ENCODE peak calls at places on chromosome 19, in four cellular contexts. C, N, L and W are unnamed samples.
A peak's percentile ranks its signal among the peaks of the same experiment; 100 is the strongest.

GRCh38 chr19:58058428-58058827 is 654 bp upstream of the ZNF135 start:
- DNase-seq in C (no peak), N (no peak), L (no peak), W (no peak)

GRCh38 chr19:51018745-51019543 is 565 bp downstream of the KLK10 start:
- DNase-seq in C (peak; percentile 44), N (no peak), L (no peak), W (no peak)

GRCh38 chr19:56896041-56896440 is 55.5 kb upstream of the PEG3 start:
- DNase-seq in N (no peak), C (no peak), L (no peak), W (no peak)

GRCh38 chr19:1942934-1943555 is 2.1 kb downstream of the CSNK1G2 start:
- DNase-seq in L (no peak), C (peak; percentile 5), N (no peak), W (no peak)

GRCh38 chr19:39502640-39503417 is 4.1 kb downstream of the DLL3 start:
- DNase-seq in L (peak; percentile 63), N (no peak), C (peak; percentile 79), W (peak; percentile 53)

GRCh38 chr19:19719798-19720197 is 13.1 kb downstream of the ZNF14 start:
- DNase-seq in L (no peak), C (no peak), N (no peak), W (no peak)

GRCh38 chr19:39032164-39032918 is at the start of gene FBXO27:
- DNase-seq in C (no peak), N (peak; percentile 64), L (no peak), W (peak; percentile 15)

GRCh38 chr19:3362217-3362907 is 4.0 kb upstream of the NFIC start:
- DNase-seq in C (no peak), L (no peak), N (no peak), W (no peak)

GRCh38 chr19:53824134-53824611 is at the start of gene NLRP12:
- DNase-seq in L (no peak), N (no peak), C (no peak), W (no peak)

GRCh38 chr19:40025938-40026596 is 29.2 kb downstream of the ZNF546 start:
- DNase-seq in C (no peak), L (no peak), N (no peak), W (no peak)

GRCh38 chr19:2702170-2703076 is at the start of gene GNG7:
- DNase-seq in L (peak; percentile 69), N (peak; percentile 94), C (peak; percentile 90), W (peak; percentile 95)

GRCh38 chr19:3151563-3152430 is 16.0 kb downstream of the GNA15 start:
- DNase-seq in C (peak; percentile 33), N (no peak), L (no peak), W (no peak)

GRCh38 chr19:40689339-40690049 is 957 bp downstream of the NUMBL start:
- DNase-seq in N (no peak), L (peak; percentile 15), C (no peak), W (no peak)

GRCh38 chr19:40831502-40832430 is 18.5 kb downstream of the CYP2A6 start:
- DNase-seq in N (no peak), C (peak; percentile 96), L (peak; percentile 98), W (no peak)

DNA sequence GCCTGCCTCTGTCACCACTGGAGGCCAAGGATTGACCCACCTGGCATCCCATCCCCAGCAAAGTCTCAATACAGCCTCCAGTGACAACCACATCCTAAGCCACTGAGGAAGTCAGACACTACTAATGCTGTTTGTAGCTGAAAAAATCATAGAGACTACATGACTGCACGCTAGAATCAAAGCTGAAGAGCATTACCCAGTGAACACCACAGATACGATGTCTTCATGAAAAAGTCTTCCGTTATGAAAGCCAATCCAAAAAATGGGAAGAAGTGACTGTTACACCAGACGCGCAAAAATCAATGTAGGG is 11.1 kb upstream of the NUP62 start:
- DNase-seq in L (no peak), N (no peak), C (no peak), W (no peak)
- TF ChIP-seq CTCF in L (no peak), N (no peak), C (no peak), W (no peak)

DNA sequence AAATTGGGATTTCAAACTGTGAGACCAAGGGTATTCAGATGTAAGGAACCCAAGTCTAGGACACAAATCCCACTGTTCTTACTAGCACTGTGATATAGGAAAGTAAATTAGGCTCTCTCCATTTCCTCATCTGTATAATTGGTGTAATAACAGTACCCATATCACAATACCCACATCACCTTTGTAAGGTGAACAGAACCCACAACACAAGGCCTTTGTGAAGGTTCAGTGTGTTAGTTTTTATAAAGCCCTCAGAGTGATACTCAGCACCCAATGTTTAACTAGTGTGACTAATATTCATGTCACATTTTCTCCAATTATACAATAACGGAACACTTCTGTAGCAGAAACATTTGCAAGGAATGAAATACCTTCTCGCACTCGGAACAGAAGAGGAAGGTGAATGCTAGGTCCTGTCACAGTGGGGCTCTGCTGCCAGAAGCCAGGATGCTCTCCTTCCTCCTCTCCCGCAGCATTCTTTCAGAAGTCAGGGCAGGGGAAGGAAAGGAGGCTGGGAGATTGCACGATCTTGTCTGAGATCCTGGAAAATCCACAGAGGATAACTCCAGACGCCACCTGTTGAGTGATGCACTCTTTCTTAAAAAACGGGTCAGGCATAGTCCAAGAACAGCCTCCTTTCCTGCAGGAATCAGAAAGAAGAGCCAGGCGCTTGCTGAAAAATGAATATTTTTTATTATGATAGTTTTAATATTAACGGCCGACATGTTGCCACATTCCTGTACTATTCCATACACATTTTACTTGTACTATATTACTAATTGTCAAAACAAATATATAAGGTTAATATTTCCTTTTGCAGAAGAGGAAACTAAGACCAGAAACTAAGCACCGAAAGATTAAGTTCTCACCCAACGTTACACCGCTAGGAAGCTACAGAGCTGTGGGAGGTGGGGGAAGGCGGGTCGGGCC is 762 bp downstream of the ZNF45 start:
- DNase-seq in L (peak; percentile 16), C (peak; percentile 14), N (no peak), W (no peak)
- TF ChIP-seq CTCF in L (peak; percentile 21), C (no peak), N (no peak), W (peak; percentile 7)

DNA sequence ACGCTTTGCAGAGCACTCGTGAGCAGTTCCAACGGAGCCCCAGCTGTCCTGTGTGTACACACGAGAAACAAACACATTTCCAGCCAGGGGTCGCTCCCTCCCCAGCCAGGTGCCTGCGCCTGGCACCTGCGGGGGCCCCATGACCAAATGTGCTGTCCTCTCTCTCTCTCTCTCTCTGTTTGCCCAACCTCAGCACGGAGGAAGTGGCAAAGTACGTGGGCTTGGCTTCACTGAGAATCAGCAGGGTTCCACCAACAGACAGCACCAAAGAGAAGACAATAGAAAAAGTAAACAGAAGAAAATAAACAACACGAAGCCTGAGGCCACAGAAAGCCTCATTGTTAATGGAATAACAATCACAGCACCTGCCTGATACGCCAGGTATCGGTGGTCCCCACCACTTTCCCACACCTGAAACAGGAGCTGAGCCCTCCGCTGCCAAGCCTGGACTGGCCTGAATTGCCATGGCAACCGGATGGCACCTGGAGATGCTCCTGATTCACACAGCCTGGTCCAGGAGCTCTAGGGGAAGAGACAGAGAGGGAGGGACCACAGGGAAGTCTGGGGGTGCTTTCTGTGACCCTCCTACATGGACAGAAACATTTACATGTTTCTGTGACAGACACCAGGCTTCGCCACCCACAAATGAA is 103.9 kb upstream of the CACNA1A start:
- DNase-seq in N (no peak), C (no peak), L (no peak), W (no peak)
- TF ChIP-seq CTCF in N (no peak), C (no peak), L (no peak), W (peak; percentile 20)

GRCh38 chr19:42693760-42694350 is 46.4 kb downstream of the PSG3 start:
- DNase-seq in N (no peak), C (peak; percentile 41), L (peak; percentile 53), W (no peak)
- TF ChIP-seq CTCF in N (peak; percentile 48), C (peak; percentile 88), L (peak; percentile 84), W (no peak)

GRCh38 chr19:55231391-55232283 is 3.1 kb upstream of the TMEM86B start:
- DNase-seq in C (no peak), L (no peak), N (no peak), W (no peak)
- TF ChIP-seq CTCF in C (no peak), L (no peak), N (no peak), W (no peak)

GRCh38 chr19:5891572-5891937 is 12.0 kb downstream of the NDUFA11 start:
- DNase-seq in C (no peak), L (no peak), N (no peak), W (no peak)

GRCh38 chr19:5891938-5892771 is 11.4 kb downstream of the NDUFA11 start:
- DNase-seq in C (peak; percentile 57), N (no peak), L (peak; percentile 33), W (peak; percentile 47)

GRCh38 chr19:5893296-5893903 is 10.2 kb downstream of the NDUFA11 start:
- DNase-seq in C (no peak), N (no peak), L (no peak), W (no peak)

GRCh38 chr19:5893907-5894703 is 9.5 kb downstream of the NDUFA11 start:
- DNase-seq in L (no peak), C (no peak), N (no peak), W (no peak)

DNA sequence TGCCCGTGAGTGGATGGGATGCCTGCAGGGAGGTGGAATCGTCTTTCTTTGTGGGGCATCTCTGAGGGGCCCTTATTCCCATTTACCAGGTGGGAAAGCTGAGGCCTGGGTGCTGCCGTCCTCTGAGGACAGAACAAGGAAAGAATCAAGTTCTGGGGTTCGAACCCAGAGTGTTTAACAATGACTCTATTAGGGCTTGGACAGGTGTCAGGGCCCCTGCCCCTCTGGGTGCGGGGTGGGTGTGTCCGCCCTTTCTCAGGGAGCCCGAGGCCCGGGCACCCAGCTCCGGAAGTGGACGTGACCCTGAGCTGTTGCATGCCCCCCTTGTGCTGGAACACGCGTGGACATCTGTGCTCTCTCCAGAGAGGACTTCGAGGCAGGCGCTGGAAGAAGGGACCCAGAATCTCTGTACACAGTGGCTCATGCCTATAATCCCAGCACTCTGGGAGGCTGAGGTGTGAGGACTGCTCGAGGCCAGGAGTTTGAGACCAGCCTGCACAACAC is 10.8 kb downstream of the NDUFA11 start:
- DNase-seq in L (no peak), N (no peak), C (no peak), W (no peak)
- TF ChIP-seq CTCF in L (no peak), N (no peak), C (no peak), W (no peak)

GRCh38 chr19:18057557-18057956 is 29.2 kb downstream of the IL12RB1 start:
- DNase-seq in C (peak; percentile 45), L (no peak), N (peak; percentile 48), W (no peak)

GRCh38 chr19:18059902-18060301 is 26.8 kb downstream of the IL12RB1 start:
- DNase-seq in N (no peak), C (no peak), L (no peak), W (no peak)

GRCh38 chr19:18059297-18059696 is 27.4 kb downstream of the IL12RB1 start:
- DNase-seq in N (no peak), C (no peak), L (no peak), W (no peak)

GRCh38 chr19:18060472-18060871 is 26.3 kb downstream of the IL12RB1 start:
- DNase-seq in C (no peak), N (no peak), L (no peak), W (no peak)

DNA sequence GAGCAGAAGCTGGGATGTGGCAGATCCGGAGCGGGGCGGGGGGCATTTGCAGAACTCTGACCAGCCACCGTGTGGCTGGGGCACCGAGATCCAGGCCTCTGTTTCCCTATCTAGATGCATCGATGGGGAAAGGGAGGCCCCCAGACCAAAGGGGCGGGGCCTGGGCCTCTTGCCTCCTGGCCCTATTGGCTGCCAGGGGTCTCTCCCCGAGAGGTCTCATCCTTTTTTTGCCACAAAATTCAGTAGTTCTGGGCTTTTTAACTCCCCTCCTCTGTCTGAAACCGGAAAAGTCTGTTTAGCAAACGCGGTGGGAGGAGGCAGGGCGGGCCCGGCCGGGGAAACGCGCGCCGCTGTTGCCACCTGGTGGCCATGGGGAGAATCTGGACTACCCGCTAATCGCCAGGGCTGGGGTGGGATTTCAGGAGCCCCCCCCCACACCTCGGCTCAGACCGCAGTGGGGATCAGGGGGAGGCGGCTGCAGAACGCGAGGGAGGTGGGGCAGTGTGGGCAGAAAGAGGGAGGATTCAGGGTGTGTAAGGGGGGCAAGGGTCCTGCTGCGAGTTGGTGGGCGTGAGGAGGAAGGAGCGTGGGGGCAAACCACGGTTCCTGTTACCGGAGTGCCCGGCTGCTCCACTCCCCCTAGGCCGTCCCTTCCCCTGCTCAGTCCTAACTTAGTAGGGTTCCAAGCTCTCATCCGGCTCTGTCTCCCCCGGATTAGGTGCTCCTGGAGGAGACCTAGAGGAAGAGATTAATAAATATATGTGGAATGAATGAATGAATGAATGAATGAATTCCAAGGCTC is 28.3 kb downstream of the IL12RB1 start:
- DNase-seq in N (peak; percentile 77), C (peak; percentile 83), L (peak; percentile 72), W (peak; percentile 79)
- TF ChIP-seq CTCF in N (peak; percentile 99), C (peak; percentile 82), L (peak; percentile 88), W (peak; percentile 96)